ENCODE peak calls at places on chromosomes 5 and 9, in seven cellular contexts. S, C, B, P, O, F and I are unnamed samples.

GRCh38 chr9:37971107-37971459 is 67.2 kb upstream of the SLC25A51 start:
- DNase-seq in S (peak; percentile 51), C (no peak), B (peak; percentile 39), P (no peak), O (no peak), F (peak; percentile 23), I (no peak)

GRCh38 chr9:118522093-118523028 is 818.2 kb downstream of the TLR4 start:
- DNase-seq in S (peak; percentile 30), C (no peak), B (peak; percentile 49), P (peak; percentile 35), O (peak; percentile 23), F (no peak), I (peak; percentile 12)

GRCh38 chr5:36444582-36444999 is 142.9 kb upstream of the RANBP3L start:
- DNase-seq in S (peak; percentile 54), C (no peak), B (no peak), P (no peak), O (peak; percentile 21), F (no peak), I (no peak)

GRCh38 chr5:172527559-172527958 is 73.2 kb upstream of the SH3PXD2B start:
- DNase-seq in S (no peak), C (no peak), B (no peak), P (no peak), O (no peak), F (no peak), I (no peak)

GRCh38 chr9:91424403-91425176 is 958 bp upstream of the NFIL3 start:
- DNase-seq in S (peak; percentile 95), C (peak; percentile 96), B (peak; percentile 93), P (peak; percentile 93), O (peak; percentile 85), F (peak; percentile 86), I (peak; percentile 83)

GRCh38 chr5:177967221-177967887 is 28.7 kb downstream of the PROP1 start:
- DNase-seq in S (peak; percentile 22), C (peak; percentile 38), B (no peak), P (no peak), O (no peak), F (no peak), I (no peak)

GRCh38 chr5:109485030-109485429 is 75.3 kb upstream of the PJA2 start:
- DNase-seq in S (peak; percentile 20), C (no peak), B (peak; percentile 76), P (peak; percentile 79), O (peak; percentile 65), F (peak; percentile 79), I (no peak)

GRCh38 chr9:110251212-110251611 is 5.1 kb downstream of the TXN start:
- DNase-seq in S (no peak), C (no peak), B (no peak), P (no peak), O (no peak), F (no peak), I (no peak)

GRCh38 chr9:98097836-98098235 is 21.2 kb downstream of the TRIM14 start:
- DNase-seq in S (no peak), C (peak; percentile 72), B (no peak), P (no peak), O (no peak), F (no peak), I (no peak)

GRCh38 chr9:136955943-136956335 is 3.9 kb downstream of the LCN12 start:
- DNase-seq in S (no peak), C (no peak), B (no peak), P (no peak), O (no peak), F (peak; percentile 55), I (no peak)

GRCh38 chr9:34218452-34218851 is 39.6 kb downstream of the UBAP1 start:
- DNase-seq in S (no peak), C (no peak), B (no peak), P (no peak), O (no peak), F (no peak), I (no peak)

DNA sequence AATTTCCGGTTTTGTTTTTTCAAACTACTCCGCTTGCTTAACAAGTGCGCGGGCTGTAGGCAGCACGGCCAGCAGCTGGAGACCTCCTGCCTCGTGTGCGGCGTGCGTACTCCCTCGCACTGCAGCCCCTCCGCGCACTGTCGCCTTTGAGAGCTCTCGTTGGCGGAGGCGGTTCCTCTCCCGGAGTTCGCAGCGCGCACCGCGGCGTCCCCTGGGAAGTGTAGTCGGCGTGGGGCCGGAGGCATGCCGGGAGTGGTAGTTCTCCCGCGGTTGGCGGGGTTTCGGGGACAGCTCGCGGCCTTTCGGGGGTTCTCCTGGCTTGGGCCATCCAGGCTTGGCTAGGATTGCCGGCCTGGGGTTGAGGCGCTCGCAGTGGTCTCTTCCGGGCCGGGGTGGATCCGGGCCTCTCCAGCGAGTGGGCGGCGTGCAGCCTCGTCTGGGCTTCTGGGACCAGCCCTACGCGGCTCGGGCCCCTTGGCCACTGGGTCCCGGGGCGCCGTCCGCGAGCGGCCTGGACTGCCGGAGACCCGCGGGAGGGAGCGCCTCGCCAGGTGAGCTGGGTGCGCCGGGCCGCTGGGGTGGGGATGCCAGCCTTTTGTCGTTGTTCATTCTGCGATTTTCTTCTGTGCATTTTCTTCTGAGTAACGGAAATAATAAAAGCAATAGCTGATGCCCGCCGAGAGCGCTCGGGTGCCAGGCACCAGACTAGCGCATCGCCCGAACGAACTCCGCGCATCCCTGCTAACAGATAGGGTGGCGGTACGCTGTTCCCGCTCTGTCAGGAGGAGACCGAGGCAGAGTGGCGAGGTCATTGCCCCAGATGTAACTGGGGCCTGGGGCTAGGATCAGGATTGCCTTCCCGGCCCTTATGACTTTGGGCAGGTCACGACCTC is at the start of gene ZNF354C:
- DNase-seq in S (peak; percentile 97), C (peak; percentile 96), B (peak; percentile 96), P (peak; percentile 94), O (peak; percentile 92), F (peak; percentile 95), I (peak; percentile 77)
- H3K4me3 ChIP-seq in S (peak within 1 kb of the TSS; percentile 84), C (peak within 1 kb of the TSS; percentile 72), B (peak within 1 kb of the TSS; percentile 94), P (peak within 1 kb of the TSS; percentile 95), O (peak within 1 kb of the TSS; percentile 84), F (peak within 1 kb of the TSS; percentile 93), I (peak within 1 kb of the TSS; percentile 78)

GRCh38 chr9:125183561-125183960 is 6.0 kb downstream of the PPP6C start:
- DNase-seq in S (no peak), C (no peak), B (no peak), P (no peak), O (no peak), F (no peak), I (no peak)
- H3K4me3 ChIP-seq in S (no peak overlapping the region), C (no peak overlapping the region), B (no peak overlapping the region), P (no peak overlapping the region), O (no peak overlapping the region), F (no peak overlapping the region), I (no peak overlapping the region)

GRCh38 chr5:167348286-167348926 is 943.0 kb upstream of the WWC1 start:
- DNase-seq in S (no peak), C (no peak), B (no peak), P (no peak), O (no peak), F (no peak), I (peak; percentile 13)
- H3K4me3 ChIP-seq in S (no peak overlapping the region), C (no peak overlapping the region), B (no peak overlapping the region), P (no peak overlapping the region), O (no peak overlapping the region), F (no peak overlapping the region), I (peak overlapping the region; percentile 9)

GRCh38 chr9:100774326-100774725 is 196.4 kb downstream of the CAVIN4 start:
- DNase-seq in S (no peak), C (no peak), B (no peak), P (no peak), O (no peak), F (no peak), I (no peak)
- H3K4me3 ChIP-seq in S (no peak overlapping the region), C (no peak overlapping the region), B (no peak overlapping the region), P (no peak overlapping the region), O (no peak overlapping the region), F (no peak overlapping the region), I (no peak overlapping the region)

DNA sequence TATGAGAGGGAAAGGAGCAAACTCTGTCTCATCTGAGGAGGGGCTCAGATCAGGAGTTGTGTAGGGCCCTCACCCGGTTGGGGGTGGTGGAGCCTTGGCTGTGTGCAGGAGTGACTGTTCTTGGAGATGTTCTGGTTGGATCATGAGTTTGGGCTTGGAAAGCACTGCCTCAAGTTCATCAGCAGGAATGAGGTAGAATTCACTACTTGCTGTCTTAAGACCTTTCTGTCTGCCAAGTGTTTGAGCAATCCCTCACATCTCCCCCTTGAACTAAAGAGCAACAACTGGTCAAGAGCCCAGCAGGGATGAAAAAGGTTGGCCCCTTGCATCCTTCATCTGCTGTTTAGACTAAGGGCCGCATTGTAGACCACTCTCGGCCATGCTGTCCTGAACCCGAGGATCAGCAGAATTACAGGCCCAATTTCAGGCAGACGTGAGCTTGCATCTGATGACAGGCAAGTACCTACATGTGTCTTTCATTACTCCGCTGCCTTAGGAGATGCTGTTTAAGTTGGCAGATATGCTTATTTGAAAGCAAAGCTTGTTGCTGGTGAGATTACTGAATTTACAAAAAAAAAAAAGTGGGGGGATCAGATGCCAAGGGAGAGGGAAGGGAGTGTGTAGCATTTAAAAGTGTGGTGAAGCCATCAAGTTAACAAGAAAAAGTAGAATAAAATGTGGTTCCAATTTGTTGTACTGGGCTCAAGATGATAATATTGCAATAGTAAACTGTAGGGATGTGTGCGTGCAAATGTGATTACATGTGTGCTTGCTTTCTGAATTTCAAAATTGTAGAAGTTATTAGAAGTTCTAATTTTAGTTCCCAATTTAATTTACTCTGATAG is 36.5 kb downstream of the PIK3R1 start:
- DNase-seq in S (peak; percentile 86), C (no peak), B (no peak), P (peak; percentile 32), O (peak; percentile 43), F (no peak), I (peak; percentile 57)
- H3K4me3 ChIP-seq in S (no peak overlapping the region), C (peak overlapping the region; percentile 16), B (peak overlapping the region; percentile 9), P (peak overlapping the region; percentile 24), O (peak overlapping the region; percentile 39), F (no peak overlapping the region), I (no peak overlapping the region)

GRCh38 chr5:80959138-80959537 is 1.0 kb upstream of the RASGRF2 start:
- DNase-seq in S (no peak), C (no peak), B (no peak), P (no peak), O (no peak), F (no peak), I (no peak)
- H3K4me3 ChIP-seq in S (no peak overlapping the region), C (no peak overlapping the region), B (no peak overlapping the region), P (no peak overlapping the region), O (no peak overlapping the region), F (no peak overlapping the region), I (no peak overlapping the region)

GRCh38 chr5:151469386-151469785 is 22.0 kb downstream of the SLC36A1 start:
- DNase-seq in S (peak; percentile 38), C (no peak), B (no peak), P (no peak), O (no peak), F (no peak), I (no peak)

GRCh38 chr5:151464101-151464500 is 16.7 kb downstream of the SLC36A1 start:
- DNase-seq in S (no peak), C (no peak), B (no peak), P (no peak), O (no peak), F (no peak), I (no peak)

GRCh38 chr5:151463137-151464029 is 16.0 kb downstream of the SLC36A1 start:
- DNase-seq in S (no peak), C (no peak), B (no peak), P (no peak), O (no peak), F (no peak), I (no peak)

GRCh38 chr5:151467576-151467975 is 20.2 kb downstream of the SLC36A1 start:
- DNase-seq in S (no peak), C (peak; percentile 35), B (no peak), P (no peak), O (no peak), F (no peak), I (no peak)

DNA sequence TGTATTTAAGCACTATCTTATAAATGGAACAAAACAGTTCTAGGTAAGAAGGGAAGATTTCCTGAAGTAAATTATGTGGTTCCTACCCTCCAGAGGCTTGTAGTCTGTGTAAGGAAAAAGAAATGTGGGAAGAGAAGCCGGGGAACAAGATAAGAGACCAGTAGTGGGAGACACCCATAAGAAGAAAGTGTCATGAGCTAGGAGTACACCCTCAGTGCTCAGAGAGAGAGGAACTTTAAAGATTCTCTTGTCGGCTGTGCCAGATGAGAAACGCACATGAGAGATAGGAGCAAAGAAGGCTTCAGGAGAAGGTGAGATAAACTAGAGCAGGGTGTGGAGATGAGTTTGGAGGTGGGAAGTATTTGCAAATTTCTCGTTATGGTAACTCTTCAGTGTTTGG is 18.1 kb downstream of the SLC36A1 start:
- DNase-seq in S (no peak), C (no peak), B (no peak), P (no peak), O (no peak), F (no peak), I (no peak)
- H3K4me3 ChIP-seq in S (no peak overlapping the region), C (no peak overlapping the region), B (no peak overlapping the region), P (no peak overlapping the region), O (no peak overlapping the region), F (no peak overlapping the region), I (no peak overlapping the region)